ENCODE peak calls at places on chromosomes 12 and 14, in six cellular contexts. One of them, this sample, is unnamed. For H3K27me3, the result is how much of the 10 kb centered on the place peaks cover.

GRCh38 chr12:22687677-22688076 is 62.7 kb downstream of the ETNK1 start:
- DNase-seq in mesendoderm: no peak
- DNase-seq in tibial nerve: no peak
- DNase-seq in right atrium auricular region: no peak
- DNase-seq in adipocyte: peak
- DNase-seq in left ventricle myocardium inferior: no peak
- DNase-seq in this sample: no peak

GRCh38 chr14:71675902-71676291 is 256.3 kb upstream of the RGS6 start:
- DNase-seq in left ventricle myocardium inferior: no peak
- DNase-seq in tibial nerve: no peak
- DNase-seq in right atrium auricular region: no peak
- DNase-seq in adipocyte: no peak
- DNase-seq in mesendoderm: no peak
- DNase-seq in this sample: no peak

GRCh38 chr14:31827325-31827724 is 249.8 kb upstream of the ARHGAP5 start:
- DNase-seq in right atrium auricular region: no peak
- DNase-seq in adipocyte: no peak
- DNase-seq in left ventricle myocardium inferior: no peak
- DNase-seq in mesendoderm: no peak
- DNase-seq in tibial nerve: no peak
- DNase-seq in this sample: no peak

GRCh38 chr12:130041983-130042812 is 120.1 kb upstream of the FZD10 start:
- DNase-seq in tibial nerve: no peak
- DNase-seq in right atrium auricular region: no peak
- DNase-seq in adipocyte: peak
- DNase-seq in mesendoderm: peak
- DNase-seq in left ventricle myocardium inferior: no peak
- DNase-seq in this sample: peak

GRCh38 chr12:59787610-59788009 is 191.8 kb downstream of the SLC16A7 start:
- DNase-seq in adipocyte: no peak
- DNase-seq in right atrium auricular region: no peak
- DNase-seq in mesendoderm: peak
- DNase-seq in left ventricle myocardium inferior: no peak
- DNase-seq in tibial nerve: no peak
- DNase-seq in this sample: no peak

GRCh38 chr14:68534301-68534700 is 258.6 kb downstream of the ZFP36L1 start:
- DNase-seq in tibial nerve: no peak
- DNase-seq in left ventricle myocardium inferior: no peak
- DNase-seq in right atrium auricular region: no peak
- DNase-seq in mesendoderm: no peak
- DNase-seq in adipocyte: no peak
- DNase-seq in this sample: no peak

GRCh38 chr14:75277000-75277795 is 1.4 kb upstream of the FOS start:
- DNase-seq in adipocyte: peak
- DNase-seq in right atrium auricular region: peak
- DNase-seq in left ventricle myocardium inferior: peak
- DNase-seq in tibial nerve: peak
- DNase-seq in mesendoderm: peak
- DNase-seq in this sample: peak

GRCh38 chr12:22287776-22288621 is 46.5 kb downstream of the ST8SIA1 start:
- DNase-seq in mesendoderm: peak
- DNase-seq in adipocyte: no peak
- DNase-seq in left ventricle myocardium inferior: no peak
- DNase-seq in tibial nerve: no peak
- DNase-seq in right atrium auricular region: no peak
- DNase-seq in this sample: no peak

GRCh38 chr12:79514730-79515525 is 175.8 kb downstream of the PAWR start:
- DNase-seq in tibial nerve: no peak
- DNase-seq in right atrium auricular region: no peak
- DNase-seq in left ventricle myocardium inferior: no peak
- DNase-seq in mesendoderm: peak
- DNase-seq in adipocyte: no peak
- DNase-seq in this sample: no peak

GRCh38 chr12:47361389-47362031 is 281.8 kb upstream of the AMIGO2 start:
- DNase-seq in adipocyte: no peak
- DNase-seq in right atrium auricular region: no peak
- DNase-seq in mesendoderm: peak
- DNase-seq in tibial nerve: no peak
- DNase-seq in left ventricle myocardium inferior: no peak
- DNase-seq in this sample: peak

GRCh38 chr12:62761658-62762057 is 173.3 kb downstream of the PPM1H start:
- DNase-seq in right atrium auricular region: no peak
- DNase-seq in tibial nerve: no peak
- DNase-seq in adipocyte: no peak
- DNase-seq in left ventricle myocardium inferior: no peak
- DNase-seq in mesendoderm: no peak
- DNase-seq in this sample: no peak

GRCh38 chr14:72714871-72715214 is 179.1 kb downstream of the DPF3 start:
- DNase-seq in left ventricle myocardium inferior: peak
- DNase-seq in mesendoderm: no peak
- DNase-seq in right atrium auricular region: no peak
- DNase-seq in adipocyte: no peak
- DNase-seq in tibial nerve: no peak
- DNase-seq in this sample: no peak

GRCh38 chr12:67705394-67706370 is 57.1 kb downstream of the DYRK2 start:
- DNase-seq in left ventricle myocardium inferior: no peak
- DNase-seq in tibial nerve: no peak
- DNase-seq in adipocyte: peak
- DNase-seq in mesendoderm: no peak
- DNase-seq in right atrium auricular region: no peak
- DNase-seq in this sample: no peak

GRCh38 chr12:96371787-96372699 is 28.2 kb downstream of the CDK17 start:
- DNase-seq in left ventricle myocardium inferior: no peak
- DNase-seq in right atrium auricular region: no peak
- DNase-seq in tibial nerve: no peak
- DNase-seq in adipocyte: no peak
- DNase-seq in mesendoderm: peak
- DNase-seq in this sample: no peak

GRCh38 chr12:31021809-31022492 is 51.7 kb upstream of the DDX11 start:
- DNase-seq in mesendoderm: peak
- DNase-seq in left ventricle myocardium inferior: no peak
- DNase-seq in adipocyte: no peak
- DNase-seq in right atrium auricular region: no peak
- DNase-seq in tibial nerve: no peak
- DNase-seq in this sample: no peak

GRCh38 chr14:20630340-20631022 is 11.0 kb downstream of the OR6S1 start:
- DNase-seq in right atrium auricular region: no peak
- DNase-seq in adipocyte: peak
- DNase-seq in tibial nerve: no peak
- DNase-seq in mesendoderm: peak
- DNase-seq in left ventricle myocardium inferior: no peak
- DNase-seq in this sample: peak

GRCh38 chr14:23729720-23730387 is 93.7 kb downstream of the DHRS2 start:
- DNase-seq in tibial nerve: no peak
- DNase-seq in adipocyte: no peak
- DNase-seq in right atrium auricular region: no peak
- DNase-seq in mesendoderm: peak
- DNase-seq in left ventricle myocardium inferior: no peak
- DNase-seq in this sample: no peak

GRCh38 chr12:24381790-24382189 is 432.3 kb upstream of the SOX5 start:
- DNase-seq in right atrium auricular region: no peak
- DNase-seq in adipocyte: no peak
- DNase-seq in tibial nerve: no peak
- DNase-seq in mesendoderm: no peak
- DNase-seq in left ventricle myocardium inferior: no peak
- DNase-seq in this sample: no peak

GRCh38 chr12:128654462-128654861 is 169.3 kb downstream of the SLC15A4 start:
- DNase-seq in left ventricle myocardium inferior: no peak
- DNase-seq in mesendoderm: no peak
- DNase-seq in tibial nerve: no peak
- DNase-seq in adipocyte: no peak
- DNase-seq in right atrium auricular region: no peak
- DNase-seq in this sample: no peak

GRCh38 chr14:104998801-104999200 is 13.2 kb downstream of the CLBA1 start:
- DNase-seq in left ventricle myocardium inferior: no peak
- DNase-seq in mesendoderm: no peak
- DNase-seq in tibial nerve: no peak
- DNase-seq in adipocyte: no peak
- DNase-seq in right atrium auricular region: no peak
- DNase-seq in this sample: no peak

GRCh38 chr14:85597701-85598100 is 67.8 kb downstream of the FLRT2 start:
- DNase-seq in left ventricle myocardium inferior: no peak
- DNase-seq in adipocyte: peak
- DNase-seq in right atrium auricular region: no peak
- DNase-seq in mesendoderm: no peak
- DNase-seq in tibial nerve: no peak
- DNase-seq in this sample: no peak

GRCh38 chr14:37708481-37708880 is 113.1 kb downstream of the TTC6 start:
- DNase-seq in right atrium auricular region: no peak
- DNase-seq in left ventricle myocardium inferior: no peak
- DNase-seq in adipocyte: peak
- DNase-seq in tibial nerve: no peak
- DNase-seq in mesendoderm: no peak
- DNase-seq in this sample: no peak

GRCh38 chr12:49900371-49900770 is 3.3 kb downstream of the FAIM2 start:
- DNase-seq in tibial nerve: no peak
- DNase-seq in right atrium auricular region: no peak
- DNase-seq in mesendoderm: no peak
- DNase-seq in left ventricle myocardium inferior: no peak
- DNase-seq in adipocyte: no peak
- DNase-seq in this sample: no peak

GRCh38 chr12:2052861-2053674 is at the start of gene CACNA1C:
- DNase-seq in tibial nerve: no peak
- DNase-seq in mesendoderm: peak
- DNase-seq in adipocyte: peak
- DNase-seq in left ventricle myocardium inferior: peak
- DNase-seq in right atrium auricular region: no peak
- DNase-seq in this sample: peak
- H3K27me3 ChIP-seq in tibial nerve: under half
- H3K27me3 ChIP-seq in mesendoderm: under half
- H3K27me3 ChIP-seq in adipocyte: under half
- H3K27me3 ChIP-seq in left ventricle myocardium inferior: under half
- H3K27me3 ChIP-seq in right atrium auricular region: under half
- H3K27me3 ChIP-seq in this sample: under half

DNA sequence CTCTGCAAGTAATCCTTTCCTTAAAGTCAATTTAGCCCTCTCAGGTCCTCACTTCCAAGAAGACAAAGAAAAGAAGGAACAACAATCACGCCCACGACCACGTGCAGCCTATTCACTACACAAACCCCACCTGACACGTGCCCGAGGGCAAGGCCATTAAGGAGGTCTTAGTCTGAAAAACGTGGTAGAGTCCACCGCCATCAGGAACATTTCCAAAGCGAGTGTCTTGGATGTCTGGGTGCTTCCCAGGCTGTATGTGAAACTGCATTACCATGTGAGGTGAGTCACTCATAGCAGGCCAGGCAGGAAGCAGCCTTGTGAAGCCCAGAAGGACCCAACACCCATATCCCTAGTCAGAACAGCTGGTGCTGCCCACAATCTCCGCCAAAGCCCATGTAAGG is 3.2 kb upstream of the KRT79 start:
- DNase-seq in left ventricle myocardium inferior: no peak
- DNase-seq in tibial nerve: no peak
- DNase-seq in adipocyte: peak
- DNase-seq in mesendoderm: peak
- DNase-seq in right atrium auricular region: no peak
- DNase-seq in this sample: no peak
- H3K27me3 ChIP-seq in left ventricle myocardium inferior: half or more
- H3K27me3 ChIP-seq in tibial nerve: under half
- H3K27me3 ChIP-seq in adipocyte: under half
- H3K27me3 ChIP-seq in mesendoderm: under half
- H3K27me3 ChIP-seq in right atrium auricular region: under half
- H3K27me3 ChIP-seq in this sample: under half

GRCh38 chr12:54529581-54529980 is 19.8 kb upstream of the PDE1B start:
- DNase-seq in left ventricle myocardium inferior: no peak
- DNase-seq in right atrium auricular region: no peak
- DNase-seq in mesendoderm: no peak
- DNase-seq in adipocyte: no peak
- DNase-seq in tibial nerve: no peak
- DNase-seq in this sample: no peak

GRCh38 chr12:54538136-54538700 is 11.2 kb upstream of the PDE1B start:
- DNase-seq in right atrium auricular region: no peak
- DNase-seq in adipocyte: no peak
- DNase-seq in mesendoderm: no peak
- DNase-seq in tibial nerve: no peak
- DNase-seq in left ventricle myocardium inferior: no peak
- DNase-seq in this sample: no peak

DNA sequence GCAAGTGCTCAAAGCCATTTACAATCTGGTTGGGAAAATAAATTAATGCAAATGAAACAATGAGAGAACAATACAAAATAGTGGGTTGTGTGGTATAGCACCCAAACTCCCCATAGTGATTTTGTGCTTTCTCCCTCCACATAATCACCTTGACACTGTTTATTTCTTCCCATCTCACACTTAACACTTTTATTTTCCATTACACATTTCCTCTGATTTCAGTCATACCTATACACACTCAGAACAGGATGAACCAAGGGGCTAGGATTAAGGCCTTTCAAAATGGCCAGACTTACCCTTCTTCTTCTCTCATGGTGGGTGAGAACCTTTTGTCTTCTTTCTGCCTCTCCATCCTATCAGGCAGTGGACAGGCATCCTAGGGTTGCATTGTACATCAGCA is 13.9 kb upstream of the PDE1B start:
- DNase-seq in right atrium auricular region: no peak
- DNase-seq in mesendoderm: no peak
- DNase-seq in tibial nerve: no peak
- DNase-seq in adipocyte: no peak
- DNase-seq in left ventricle myocardium inferior: no peak
- DNase-seq in this sample: no peak
- H3K27me3 ChIP-seq in right atrium auricular region: under half
- H3K27me3 ChIP-seq in mesendoderm: under half
- H3K27me3 ChIP-seq in tibial nerve: under half
- H3K27me3 ChIP-seq in adipocyte: under half
- H3K27me3 ChIP-seq in left ventricle myocardium inferior: under half
- H3K27me3 ChIP-seq in this sample: under half

GRCh38 chr12:111222027-111222414 is 146.9 kb downstream of the PHETA1 start:
- DNase-seq in right atrium auricular region: no peak
- DNase-seq in tibial nerve: no peak
- DNase-seq in left ventricle myocardium inferior: no peak
- DNase-seq in mesendoderm: no peak
- DNase-seq in adipocyte: no peak
- DNase-seq in this sample: no peak

GRCh38 chr12:111218499-111218898 is 150.4 kb downstream of the PHETA1 start:
- DNase-seq in left ventricle myocardium inferior: no peak
- DNase-seq in right atrium auricular region: no peak
- DNase-seq in adipocyte: no peak
- DNase-seq in mesendoderm: peak
- DNase-seq in tibial nerve: no peak
- DNase-seq in this sample: no peak

GRCh38 chr12:111219440-111219839 is 149.5 kb downstream of the PHETA1 start:
- DNase-seq in left ventricle myocardium inferior: no peak
- DNase-seq in right atrium auricular region: no peak
- DNase-seq in tibial nerve: no peak
- DNase-seq in adipocyte: no peak
- DNase-seq in mesendoderm: no peak
- DNase-seq in this sample: no peak

GRCh38 chr12:111221296-111222026 is 147.4 kb downstream of the PHETA1 start:
- DNase-seq in mesendoderm: no peak
- DNase-seq in adipocyte: no peak
- DNase-seq in tibial nerve: no peak
- DNase-seq in left ventricle myocardium inferior: no peak
- DNase-seq in right atrium auricular region: no peak
- DNase-seq in this sample: no peak

GRCh38 chr12:111220363-111220762 is 148.5 kb downstream of the PHETA1 start:
- DNase-seq in adipocyte: no peak
- DNase-seq in left ventricle myocardium inferior: no peak
- DNase-seq in tibial nerve: no peak
- DNase-seq in mesendoderm: no peak
- DNase-seq in right atrium auricular region: no peak
- DNase-seq in this sample: no peak
- H3K27me3 ChIP-seq in adipocyte: under half
- H3K27me3 ChIP-seq in left ventricle myocardium inferior: under half
- H3K27me3 ChIP-seq in tibial nerve: under half
- H3K27me3 ChIP-seq in mesendoderm: under half
- H3K27me3 ChIP-seq in right atrium auricular region: under half
- H3K27me3 ChIP-seq in this sample: under half